ENCODE peak calls at places on chromosomes 7 and 10, in eight cellular contexts. G, C, J, L, K, S, F and N are unnamed samples.

GRCh38 chr7:113087278-113087998 is 811 bp upstream of the GPR85 start:
- DNase-seq in J (no peak), S (peak; percentile 31), C (no peak), K (no peak), F (peak; percentile 94), L (peak; percentile 33), G (peak; percentile 10), N (no peak)

GRCh38 chr7:138980575-138981285 is 459 bp downstream of the KIAA1549 start:
- DNase-seq in J (no peak), G (no peak), K (no peak), C (no peak), S (no peak), F (no peak), L (peak; percentile 18), N (no peak)

GRCh38 chr10:99673492-99673891 is 14.2 kb downstream of the ENTPD7 start:
- DNase-seq in K (no peak), S (no peak), F (no peak), G (no peak), L (no peak), J (no peak), C (no peak), N (no peak)

GRCh38 chr10:27663611-27664010 is 82.0 kb downstream of the MKX start:
- DNase-seq in C (no peak), S (no peak), F (no peak), L (no peak), G (no peak), K (no peak), J (no peak), N (no peak)

GRCh38 chr10:86687750-86688149 is 19.4 kb downstream of the LDB3 start:
- DNase-seq in L (no peak), C (no peak), F (peak; percentile 82), S (no peak), K (no peak), J (no peak), G (no peak), N (no peak)

GRCh38 chr7:102433319-102434038 is at the start of gene ORAI2:
- DNase-seq in L (peak; percentile 85), G (peak; percentile 51), F (peak; percentile 59), K (peak; percentile 91), C (peak; percentile 86), S (peak; percentile 84), J (peak; percentile 84), N (peak; percentile 89)

GRCh38 chr7:11130012-11130411 is 156.3 kb downstream of the PHF14 start:
- DNase-seq in J (no peak), C (no peak), F (peak; percentile 95), K (no peak), G (no peak), S (no peak), L (no peak), N (no peak)

GRCh38 chr7:18901881-18902280 is 215.6 kb downstream of the TWIST1 start:
- DNase-seq in S (no peak), J (no peak), L (no peak), G (no peak), K (no peak), C (no peak), F (no peak), N (no peak)

GRCh38 chr10:110502072-110502845 is 4.6 kb downstream of the DUSP5 start:
- DNase-seq in K (no peak), S (no peak), J (no peak), G (no peak), C (no peak), L (no peak), F (no peak), N (no peak)

GRCh38 chr7:15580604-15581351 is 19.0 kb upstream of the AGMO start:
- DNase-seq in L (no peak), S (no peak), C (no peak), F (no peak), K (no peak), J (no peak), G (no peak), N (no peak)

GRCh38 chr10:32056136-32057040 is at the start of gene KIF5B:
- DNase-seq in F (peak; percentile 81), J (peak; percentile 91), K (peak; percentile 90), L (peak; percentile 90), S (peak; percentile 96), G (peak; percentile 90), C (peak; percentile 90), N (peak; percentile 94)
- TF ChIP-seq POLR2A in F (peak; percentile 98), J (peak; percentile 99), K (peak; percentile 98), L (peak; percentile 98), S (peak; percentile 99), G (peak; percentile 97), C (peak; percentile 97), N (peak; percentile 97)

DNA sequence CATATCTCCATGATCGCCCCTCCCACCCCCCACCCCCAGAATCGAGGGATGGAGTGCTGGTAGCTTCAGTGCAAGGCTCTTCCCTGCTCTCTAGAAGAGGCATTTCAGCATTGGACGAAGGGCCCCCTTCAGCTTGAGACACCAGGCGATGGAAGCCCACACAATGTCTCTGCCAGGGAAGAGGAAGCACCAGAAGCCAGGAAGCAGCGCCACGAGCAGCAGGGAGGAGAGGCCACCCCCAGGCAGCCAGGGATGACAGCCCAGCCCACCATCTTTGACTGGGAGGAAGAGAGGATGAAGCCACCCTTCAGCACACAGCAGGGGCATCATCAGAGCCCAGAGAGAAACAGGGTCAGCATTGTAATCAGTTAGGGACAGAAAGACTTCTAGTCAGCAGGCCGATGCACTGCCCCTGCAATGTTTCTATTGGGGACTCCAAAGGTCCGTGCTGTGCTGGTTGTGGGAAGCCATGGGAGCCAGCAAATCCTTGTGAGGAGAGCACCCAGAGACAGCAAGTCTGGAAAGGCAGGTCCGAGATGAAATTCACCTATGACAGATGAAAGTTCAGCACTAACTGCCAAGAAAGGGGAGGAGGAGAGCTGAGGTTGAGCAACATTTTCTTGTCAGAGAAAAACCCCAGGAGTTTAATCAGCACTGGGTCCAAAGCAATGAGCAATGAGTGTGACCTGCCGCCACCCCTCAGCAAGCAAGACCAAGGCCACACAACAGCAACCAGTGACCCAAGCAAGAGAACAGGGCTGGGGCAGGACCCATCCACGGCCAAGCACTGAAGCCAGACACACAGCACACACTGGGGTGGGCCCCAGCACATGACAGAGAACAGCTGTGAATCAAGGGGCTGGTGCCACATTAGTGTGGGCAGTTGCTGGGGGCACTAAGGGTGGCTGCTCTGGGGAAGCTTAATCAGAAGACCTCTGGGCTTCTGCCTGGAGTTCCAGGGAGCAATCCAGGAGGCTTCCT is 15.9 kb downstream of the TMEM72 start:
- DNase-seq in G (no peak), S (no peak), J (no peak), C (no peak), K (no peak), L (no peak), F (peak; percentile 33), N (peak; percentile 56)
- TF ChIP-seq POLR2A in G (no peak), S (no peak), J (no peak), C (no peak), K (no peak), L (no peak), F (no peak), N (no peak)

GRCh38 chr7:100177040-100178001 is at the start of the genes GPC2 and STAG3:
- DNase-seq in F (peak; percentile 95), G (peak; percentile 96), S (peak; percentile 96), K (peak; percentile 98), J (peak; percentile 97), L (peak; percentile 96), C (peak; percentile 95), N (peak; percentile 96)
- TF ChIP-seq POLR2A in F (no peak), G (peak; percentile 19), S (no peak), K (no peak), J (no peak), L (peak; percentile 31), C (peak; percentile 42), N (no peak)

GRCh38 chr10:132783165-132783736 is 2.7 kb downstream of the NKX6-2 start:
- DNase-seq in K (no peak), L (no peak), F (no peak), S (no peak), J (no peak), G (no peak), C (no peak), N (no peak)
- TF ChIP-seq POLR2A in K (no peak), L (no peak), F (no peak), S (no peak), J (no peak), G (no peak), C (no peak), N (no peak)

DNA sequence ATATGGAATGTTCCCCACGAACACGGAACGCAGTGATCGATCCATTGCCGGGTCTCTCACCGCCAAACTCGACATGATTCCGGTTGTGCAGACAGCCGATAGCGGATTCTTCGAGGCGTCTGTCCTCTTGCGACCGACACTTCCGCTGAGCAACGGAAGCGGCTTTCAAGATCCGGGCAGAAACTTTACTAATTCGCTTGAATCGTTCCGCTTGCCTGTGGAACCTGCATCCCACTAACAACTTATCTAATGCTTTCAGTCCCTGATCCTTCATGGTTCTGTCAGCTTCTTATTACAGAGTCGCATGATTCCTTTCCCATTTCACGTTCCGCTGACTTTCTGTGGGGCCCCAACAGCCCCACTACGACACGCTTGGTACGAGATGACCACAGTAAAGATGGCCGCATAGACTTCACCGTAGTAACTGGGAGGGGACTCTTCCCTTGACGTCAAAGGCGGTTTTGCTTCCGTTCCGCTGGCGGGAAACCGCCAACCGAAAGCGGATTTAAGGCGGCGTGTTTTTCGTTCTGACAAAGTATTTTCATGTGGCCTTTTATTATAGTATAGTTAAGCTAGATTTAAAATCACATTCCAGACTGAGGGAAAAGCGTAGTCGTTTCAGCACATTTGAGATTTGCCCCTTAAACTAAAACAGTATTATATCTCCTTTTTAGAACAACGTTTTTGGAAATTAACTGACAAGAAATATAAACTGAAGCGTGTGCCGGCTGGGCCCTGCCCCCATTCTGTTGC is at the start of gene CSTF2T:
- DNase-seq in S (peak; percentile 97), C (peak; percentile 91), J (peak; percentile 93), K (peak; percentile 90), L (peak; percentile 29), F (peak; percentile 96), G (peak; percentile 97), N (peak; percentile 95)
- TF ChIP-seq POLR2A in S (peak; percentile 89), C (peak; percentile 18), J (peak; percentile 50), K (peak; percentile 71), L (peak; percentile 76), F (peak; percentile 68), G (peak; percentile 73), N (peak; percentile 68)